ENCODE peak calls at places on chromosomes 5 and 9, in seven cellular contexts. Q is lung, D is uterus, S is astrocyte of the spinal cord, A is cardiac fibroblast, M is left ventricle myocardium inferior, X is body of pancreas. N is an unnamed sample.

GRCh38 chr5:131792900-131793299 is 3.9 kb downstream of the FNIP1 start:
- DNase-seq in Q (no peak), D (no peak), S (no peak), A (no peak), M (no peak), X (no peak), N (no peak)

GRCh38 chr5:5025774-5026406 is 114.2 kb upstream of the ADAMTS16 start:
- DNase-seq in Q (no peak), D (no peak), S (no peak), A (no peak), M (no peak), X (no peak), N (no peak)

GRCh38 chr9:23552876-23553275 is 273.2 kb downstream of the ELAVL2 start:
- DNase-seq in Q (no peak), D (no peak), S (no peak), A (no peak), M (no peak), X (no peak), N (no peak)

GRCh38 chr5:132471944-132472343 is 18.6 kb downstream of the IRF1 start:
- DNase-seq in Q (no peak), D (peak), S (no peak), A (peak), M (no peak), X (peak), N (no peak)

GRCh38 chr5:56696900-56697299 is 118.4 kb upstream of the MAP3K1 start:
- DNase-seq in Q (no peak), D (peak), S (peak), A (peak), M (no peak), X (no peak), N (peak)

GRCh38 chr5:157730900-157731271 is 334 bp upstream of the THG1L start:
- DNase-seq in Q (no peak), D (no peak), S (no peak), A (no peak), M (no peak), X (no peak), N (no peak)

GRCh38 chr5:93163010-93163663 is 417.9 kb downstream of the NR2F1-AS1 start:
- DNase-seq in Q (no peak), D (no peak), S (peak), A (peak), M (no peak), X (no peak), N (peak)

GRCh38 chr5:160787247-160787646 is 64.8 kb downstream of the ATP10B start:
- DNase-seq in Q (no peak), D (no peak), S (no peak), A (no peak), M (no peak), X (peak), N (peak)

GRCh38 chr5:37786855-37787254 is 53.0 kb downstream of the GDNF start:
- DNase-seq in Q (no peak), D (no peak), S (peak), A (peak), M (no peak), X (no peak), N (peak)

GRCh38 chr5:94890907-94891306 is 272.4 kb downstream of the SLF1 start:
- DNase-seq in Q (no peak), D (no peak), S (no peak), A (no peak), M (no peak), X (no peak), N (no peak)

DNA sequence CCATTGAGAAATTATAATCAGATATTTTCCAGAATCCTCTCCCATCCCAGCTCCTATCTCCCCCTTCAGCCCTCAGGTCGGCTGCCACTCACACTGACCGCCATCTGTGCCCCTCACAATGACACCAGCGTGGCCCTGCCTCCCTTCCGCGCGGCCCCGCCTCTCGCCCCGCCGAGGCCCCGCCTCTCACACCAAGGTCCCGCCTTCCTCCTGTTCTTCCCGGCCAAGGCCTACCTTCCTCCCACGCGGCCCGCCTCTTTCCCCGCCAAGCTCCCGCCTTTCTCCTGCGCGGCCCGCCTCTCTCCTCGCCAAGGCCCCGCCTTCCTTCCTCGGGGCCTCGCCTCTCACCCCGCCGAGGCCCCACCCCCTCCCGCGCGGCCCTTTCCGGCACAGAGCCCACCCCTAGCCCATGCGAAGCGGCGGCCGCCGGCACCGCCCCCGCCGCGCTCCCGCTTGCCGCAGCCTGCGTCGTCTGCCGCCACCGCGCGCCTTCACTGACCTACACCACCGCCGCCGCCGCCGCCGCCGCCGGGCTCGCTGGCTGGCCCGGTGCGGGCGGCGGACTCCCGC is at the start of gene DNAJC21:
- DNase-seq in Q (peak), D (peak), S (peak), A (peak), M (peak), X (peak), N (peak)
- TF ChIP-seq CTCF in Q (no peak), D (no peak), S (no peak), A (no peak), M (no peak), X (no peak), N (no peak)

GRCh38 chr5:142829821-142830220 is 59.6 kb downstream of the ARHGAP26 start:
- DNase-seq in Q (no peak), D (no peak), S (peak), A (peak), M (no peak), X (no peak), N (no peak)

GRCh38 chr5:142828797-142829535 is 58.8 kb downstream of the ARHGAP26 start:
- DNase-seq in Q (no peak), D (no peak), S (no peak), A (no peak), M (no peak), X (no peak), N (no peak)

GRCh38 chr5:142826093-142826492 is 55.9 kb downstream of the ARHGAP26 start:
- DNase-seq in Q (no peak), D (no peak), S (no peak), A (no peak), M (no peak), X (no peak), N (no peak)

GRCh38 chr5:142826741-142827492 is 56.7 kb downstream of the ARHGAP26 start:
- DNase-seq in Q (no peak), D (no peak), S (peak), A (peak), M (no peak), X (peak), N (peak)

DNA sequence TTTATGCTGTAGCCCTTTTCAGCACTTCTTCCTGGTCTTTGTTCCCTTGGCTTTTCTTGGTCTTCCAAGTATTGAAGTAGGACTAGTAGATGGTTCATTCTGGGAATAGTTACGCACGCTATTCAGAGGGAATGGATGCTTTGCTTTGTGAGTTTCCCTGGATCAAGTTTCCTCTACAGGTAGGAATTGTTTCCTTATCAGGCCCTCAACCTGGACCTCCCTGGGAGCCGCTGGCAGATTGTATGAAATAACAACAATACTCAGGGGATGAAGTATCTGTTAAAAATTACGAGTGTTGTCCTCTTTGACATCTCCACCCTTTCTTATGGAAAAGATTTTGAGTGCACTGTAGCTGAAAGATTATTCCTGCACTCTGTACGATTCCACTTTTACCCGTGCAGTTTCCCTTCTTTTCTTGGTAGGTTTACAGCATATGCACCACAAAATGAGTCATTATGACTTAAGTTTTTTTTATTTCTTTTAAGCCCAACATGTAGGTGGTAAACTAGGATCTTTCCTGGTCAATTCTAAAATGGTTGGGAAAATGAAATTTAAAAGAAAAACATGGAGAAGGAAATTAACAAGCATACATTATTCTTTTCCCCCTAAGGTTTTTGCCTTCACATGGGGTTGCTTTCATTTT is 57.9 kb downstream of the ARHGAP26 start:
- DNase-seq in Q (no peak), D (no peak), S (peak), A (peak), M (no peak), X (no peak), N (no peak)
- H3K4me3 ChIP-seq in Q (no peak), D (no peak), S (no peak), A (no peak), M (no peak), X (no peak), N (no peak)

DNA sequence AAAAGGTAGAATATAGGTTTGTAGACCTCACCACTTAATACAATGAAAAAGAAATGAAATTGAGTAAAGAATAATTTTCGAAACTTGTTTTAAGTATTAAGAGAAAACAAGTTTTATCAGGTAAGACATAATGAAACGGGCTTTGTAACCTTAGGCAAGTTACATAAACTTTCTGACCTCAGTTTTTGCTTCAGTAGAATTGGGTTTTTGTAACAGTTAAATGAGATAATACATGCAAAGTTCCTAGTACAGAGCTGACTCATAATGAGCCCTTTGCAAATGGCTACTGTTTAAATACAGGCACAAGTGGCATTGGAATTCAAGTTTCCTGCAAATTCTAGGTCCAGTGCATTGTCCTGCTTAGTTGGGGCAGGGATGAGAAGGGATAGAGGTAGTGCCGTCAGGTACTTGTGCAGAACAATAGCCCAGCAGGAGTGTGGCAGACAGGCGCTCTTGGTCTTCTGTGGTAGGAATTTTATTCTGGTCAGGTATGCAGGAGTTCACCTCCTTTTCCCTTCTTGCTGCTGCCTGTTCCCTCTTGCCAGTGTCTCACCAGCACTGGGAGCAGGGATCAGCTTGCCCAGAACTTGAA is 203.8 kb downstream of the PBX3 start:
- DNase-seq in Q (no peak), D (no peak), S (no peak), A (no peak), M (no peak), X (no peak), N (no peak)
- TF ChIP-seq CTCF in Q (no peak), D (no peak), S (no peak), A (no peak), M (no peak), X (no peak), N (no peak)

GRCh38 chr5:125486634-125487033 is 740.2 kb upstream of the ZNF608 start:
- DNase-seq in Q (no peak), D (no peak), S (peak), A (peak), M (no peak), X (no peak), N (peak)

GRCh38 chr5:125485003-125485641 is 738.7 kb upstream of the ZNF608 start:
- DNase-seq in Q (peak), D (peak), S (peak), A (peak), M (no peak), X (peak), N (peak)

GRCh38 chr5:125483609-125484008 is 737.2 kb upstream of the ZNF608 start:
- DNase-seq in Q (no peak), D (no peak), S (no peak), A (no peak), M (no peak), X (no peak), N (no peak)

GRCh38 chr5:125481506-125482455 is 735.3 kb upstream of the ZNF608 start:
- DNase-seq in Q (no peak), D (no peak), S (no peak), A (no peak), M (no peak), X (no peak), N (no peak)

GRCh38 chr5:125484272-125485002 is 738.0 kb upstream of the ZNF608 start:
- DNase-seq in Q (peak), D (peak), S (peak), A (peak), M (peak), X (peak), N (peak)
- H3K4me3 ChIP-seq in Q (no peak), D (no peak), S (no peak), A (no peak), M (peak), X (no peak), N (no peak)

GRCh38 chr9:120324461-120324860 is 255.5 kb downstream of the CDK5RAP2 start:
- DNase-seq in Q (no peak), D (no peak), S (no peak), A (no peak), M (no peak), X (no peak), N (no peak)

GRCh38 chr9:120326076-120326693 is 253.8 kb downstream of the CDK5RAP2 start:
- DNase-seq in Q (no peak), D (no peak), S (no peak), A (no peak), M (no peak), X (no peak), N (no peak)

GRCh38 chr9:120323125-120323524 is 256.8 kb downstream of the CDK5RAP2 start:
- DNase-seq in Q (no peak), D (no peak), S (no peak), A (no peak), M (no peak), X (no peak), N (no peak)

GRCh38 chr9:120327322-120327721 is 252.6 kb downstream of the CDK5RAP2 start:
- DNase-seq in Q (peak), D (no peak), S (no peak), A (no peak), M (no peak), X (peak), N (no peak)

GRCh38 chr9:120324996-120325642 is 254.8 kb downstream of the CDK5RAP2 start:
- DNase-seq in Q (no peak), D (no peak), S (no peak), A (no peak), M (no peak), X (no peak), N (no peak)
- TF ChIP-seq CTCF in Q (no peak), D (no peak), S (no peak), A (no peak), M (peak), X (no peak), N (no peak)

GRCh38 chr5:126351138-126351537 is 72.1 kb upstream of the GRAMD2B start:
- DNase-seq in Q (no peak), D (no peak), S (peak), A (peak), M (no peak), X (no peak), N (peak)

GRCh38 chr5:126357585-126358342 is 65.4 kb upstream of the GRAMD2B start:
- DNase-seq in Q (no peak), D (no peak), S (no peak), A (no peak), M (no peak), X (no peak), N (no peak)

GRCh38 chr5:126355940-126356339 is 67.3 kb upstream of the GRAMD2B start:
- DNase-seq in Q (no peak), D (no peak), S (no peak), A (no peak), M (no peak), X (no peak), N (no peak)

GRCh38 chr5:126354857-126355731 is 68.1 kb upstream of the GRAMD2B start:
- DNase-seq in Q (no peak), D (no peak), S (no peak), A (no peak), M (no peak), X (no peak), N (no peak)

GRCh38 chr5:126354012-126354856 is 69.0 kb upstream of the GRAMD2B start:
- DNase-seq in Q (no peak), D (no peak), S (peak), A (peak), M (no peak), X (no peak), N (peak)
- H3K4me3 ChIP-seq in Q (no peak), D (no peak), S (peak), A (no peak), M (peak), X (no peak), N (peak)